ENCODE peak calls at places on chromosomes 3 and 15, in five cellular contexts. Z is SK-N-SH, D is sigmoid colon, R is breast epithelium, A is HL-60. O is an unnamed sample.

GRCh38 chr3:175335229-175335628 is 476.1 kb downstream of the NAALADL2 start:
- DNase-seq in R (no peak), D (no peak), Z (no peak), A (no peak), O (peak)

GRCh38 chr3:24682141-24682547 is 187.5 kb upstream of the THRB start:
- DNase-seq in A (no peak), D (no peak), Z (no peak), R (no peak), O (peak)

GRCh38 chr3:172129868-172130751 is 90.7 kb downstream of the FNDC3B start:
- DNase-seq in Z (peak), D (peak), R (peak), A (peak), O (peak)

GRCh38 chr15:28098766-28099554 is at the start of gene OCA2:
- DNase-seq in Z (peak), A (no peak), R (no peak), D (peak), O (no peak)

GRCh38 chr15:62066663-62067447 is at the start of gene C2CD4A:
- DNase-seq in A (no peak), D (peak), Z (no peak), R (peak), O (no peak)

GRCh38 chr15:48481802-48482201 is 150.6 kb downstream of the DUT start:
- DNase-seq in R (no peak), A (no peak), Z (no peak), D (no peak), O (no peak)

GRCh38 chr3:120597445-120598049 is 1.4 kb downstream of the NDUFB4 start:
- DNase-seq in Z (no peak), R (no peak), A (no peak), D (no peak), O (no peak)

GRCh38 chr3:69094467-69095205 is 9.9 kb downstream of the ARL6IP5 start:
- DNase-seq in Z (no peak), D (no peak), A (no peak), R (no peak), O (no peak)

GRCh38 chr3:179551383-179551782 is 11.3 kb upstream of the ACTL6A start:
- DNase-seq in R (no peak), Z (no peak), A (no peak), D (no peak), O (no peak)

GRCh38 chr3:9602620-9603019 is 46.7 kb upstream of the MTMR14 start:
- DNase-seq in Z (no peak), R (no peak), A (no peak), D (no peak), O (no peak)

GRCh38 chr3:126548556-126549466 is 9.9 kb downstream of the C3orf22 start:
- DNase-seq in A (no peak), R (peak), D (peak), Z (peak), O (no peak)

GRCh38 chr3:33392144-33392543 is 48.1 kb downstream of the UBP1 start:
- DNase-seq in R (no peak), D (no peak), A (no peak), Z (no peak), O (no peak)

GRCh38 chr3:102235679-102236078 is 199.1 kb upstream of the ZPLD1 start:
- DNase-seq in D (no peak), Z (no peak), R (no peak), A (no peak), O (no peak)

GRCh38 chr15:43915820-43916660 is 89.2 kb downstream of the WDR76 start:
- DNase-seq in D (no peak), R (no peak), A (no peak), Z (no peak), O (no peak)

GRCh38 chr3:18046531-18046930 is 304.1 kb upstream of the TBC1D5 start:
- DNase-seq in Z (no peak), D (no peak), R (no peak), A (peak), O (no peak)

GRCh38 chr15:33068531-33068990 is 126.0 kb downstream of the FMN1 start:
- DNase-seq in D (no peak), Z (peak), R (peak), A (no peak), O (no peak)

GRCh38 chr15:92797168-92798052 is 102.7 kb upstream of the CHD2 start:
- DNase-seq in R (no peak), Z (peak), D (no peak), A (no peak), O (no peak)

GRCh38 chr15:63134245-63134644 is 12.6 kb downstream of the LACTB start:
- DNase-seq in D (no peak), R (no peak), Z (no peak), A (no peak), O (no peak)

GRCh38 chr3:112531358-112531781 is 30.4 kb downstream of the ATG3 start:
- DNase-seq in D (no peak), R (no peak), Z (peak), A (no peak), O (peak)

GRCh38 chr15:63636518-63637061 is 39.4 kb downstream of the FBXL22 start:
- DNase-seq in R (no peak), A (no peak), Z (no peak), D (no peak), O (no peak)

GRCh38 chr15:62059818-62060115 is 480 bp downstream of the VPS13C start:
- DNase-seq in D (peak), Z (no peak), R (no peak), A (no peak), O (no peak)

GRCh38 chr3:4071481-4072184 is 231.5 kb upstream of the SETMAR start:
- DNase-seq in D (no peak), Z (no peak), A (no peak), R (no peak), O (no peak)

GRCh38 chr3:122577409-122578028 is at the start of gene PARP15:
- DNase-seq in D (no peak), A (no peak), R (no peak), Z (peak), O (no peak)

GRCh38 chr3:178112134-178112533 is 424.1 kb upstream of the KCNMB2 start:
- DNase-seq in R (no peak), A (no peak), Z (no peak), D (no peak), O (no peak)

GRCh38 chr15:56749982-56750381 is 16.7 kb upstream of the ZNF280D start:
- DNase-seq in R (no peak), A (no peak), D (no peak), Z (no peak), O (peak)

GRCh38 chr15:58065445-58066041 is at the start of gene ALDH1A2:
- DNase-seq in A (no peak), Z (peak), D (peak), R (no peak), O (no peak)

GRCh38 chr15:50148362-50148963 is 29.4 kb upstream of the ATP8B4 start:
- DNase-seq in R (no peak), A (no peak), Z (no peak), D (no peak), O (no peak)

GRCh38 chr3:139182143-139182542 is 137.5 kb upstream of the PRR23C start:
- DNase-seq in A (no peak), R (no peak), Z (no peak), D (no peak), O (no peak)

GRCh38 chr3:52839892-52840545 is 5.2 kb upstream of the MUSTN1 start:
- DNase-seq in Z (no peak), D (no peak), R (no peak), A (no peak), O (no peak)

GRCh38 chr3:121243208-121243607 is 302.6 kb downstream of the POLQ start:
- DNase-seq in D (no peak), R (no peak), Z (no peak), A (no peak), O (no peak)

GRCh38 chr3:184415229-184415517 is 35.3 kb downstream of the CHRD start:
- DNase-seq in D (no peak), R (no peak), Z (no peak), A (no peak), O (no peak)

GRCh38 chr3:185552358-185552877 is at the start of gene LIPH:
- DNase-seq in R (no peak), D (no peak), Z (no peak), A (peak), O (no peak)

GRCh38 chr3:136074546-136074945 is 109.0 kb downstream of the PPP2R3A start:
- DNase-seq in D (no peak), R (no peak), A (no peak), Z (no peak), O (no peak)

GRCh38 chr3:38829404-38829803 is 13.4 kb upstream of the SCN10A start:
- DNase-seq in R (no peak), A (no peak), D (no peak), Z (peak), O (peak)

GRCh38 chr15:88788036-88788435 is 15.2 kb upstream of the ACAN start:
- DNase-seq in R (no peak), Z (no peak), A (no peak), D (no peak), O (no peak)

GRCh38 chr3:166560253-166560652 is 723.0 kb upstream of the BCHE start:
- DNase-seq in D (no peak), A (no peak), R (no peak), Z (no peak), O (no peak)

GRCh38 chr3:120174811-120175210 is 80.6 kb upstream of the GSK3B start:
- DNase-seq in D (no peak), R (no peak), Z (no peak), A (no peak), O (no peak)

GRCh38 chr15:63439536-63440264 is 58.1 kb upstream of the CA12 start:
- DNase-seq in Z (no peak), A (no peak), D (no peak), R (no peak), O (no peak)

GRCh38 chr15:101009176-101009575 is 90.0 kb downstream of the LRRK1 start:
- DNase-seq in R (no peak), Z (no peak), A (no peak), D (peak), O (no peak)

GRCh38 chr3:61778095-61778494 is 216.7 kb downstream of the PTPRG start:
- DNase-seq in D (no peak), A (no peak), Z (no peak), R (no peak), O (no peak)
- TF ChIP-seq CTCF in D (no peak), A (no peak), Z (no peak), R (no peak), O (no peak)

DNA sequence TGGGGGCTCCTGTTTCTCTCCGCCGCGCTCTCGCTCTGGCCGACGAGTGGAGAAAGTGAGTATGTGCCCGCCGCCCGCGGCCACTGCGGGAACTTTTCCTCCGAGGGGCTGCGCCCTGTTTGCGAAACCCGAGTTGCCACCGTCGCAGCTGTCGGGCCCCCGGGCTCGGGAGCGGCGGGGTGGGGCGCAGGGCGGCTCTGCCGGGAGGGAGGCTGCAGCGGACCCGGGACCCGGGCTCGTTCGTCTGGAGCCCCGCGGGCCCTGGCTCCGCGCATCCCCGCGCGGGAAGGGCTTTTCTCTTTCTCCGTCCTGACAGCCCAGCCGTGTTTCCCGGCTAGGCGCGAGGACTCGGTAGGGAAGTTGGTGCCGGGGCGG is 1.3 kb downstream of the IGF1R start:
- DNase-seq in D (peak), R (no peak), Z (peak), A (peak), O (no peak)
- TF ChIP-seq CTCF in D (peak), R (no peak), Z (no peak), A (no peak), O (peak)

GRCh38 chr3:45670995-45671394 is 18.2 kb upstream of the SACM1L start:
- DNase-seq in A (no peak), Z (no peak), D (no peak), R (no peak), O (peak)
- TF ChIP-seq CTCF in A (no peak), Z (no peak), D (no peak), R (no peak), O (no peak)

DNA sequence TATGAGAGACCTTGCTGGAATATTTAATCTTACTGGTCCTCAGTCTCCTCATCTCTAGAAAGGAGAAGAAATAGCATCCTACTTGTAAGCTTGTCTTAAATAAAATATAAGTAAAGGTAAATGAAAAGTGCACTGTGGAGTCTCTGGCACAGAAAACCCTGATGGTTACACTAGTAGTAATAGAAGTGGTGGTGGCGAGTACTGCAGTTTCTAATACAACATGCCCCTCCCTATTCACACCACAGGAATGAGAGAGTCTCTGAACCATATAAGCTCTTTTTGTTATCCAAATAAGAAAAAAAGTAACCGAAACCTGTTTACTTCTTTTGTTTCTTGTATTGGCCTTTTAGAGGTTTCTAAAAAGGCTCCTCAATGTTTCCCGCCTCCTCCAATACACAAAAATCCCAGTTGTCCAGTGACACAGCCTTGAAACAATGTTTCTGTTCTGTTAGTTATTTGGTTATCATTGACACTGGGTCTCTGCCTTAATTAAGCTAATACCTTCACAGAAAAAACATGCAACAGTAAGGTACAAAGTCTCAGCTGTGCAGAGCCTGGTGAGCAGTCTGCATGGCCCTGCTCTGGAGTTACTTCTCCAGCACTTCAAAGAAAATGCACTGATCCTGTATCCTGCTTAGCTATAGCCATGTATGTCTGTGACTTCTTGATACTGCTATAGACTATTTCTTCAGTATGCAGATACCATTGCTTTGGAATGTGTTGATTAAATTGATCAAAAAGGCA is 315.7 kb upstream of the IL12A start:
- DNase-seq in Z (no peak), D (no peak), A (no peak), R (no peak), O (no peak)
- TF ChIP-seq CTCF in Z (peak), D (no peak), A (no peak), R (no peak), O (no peak)

GRCh38 chr3:71416868-71417267 is 166.7 kb downstream of the FOXP1 start:
- DNase-seq in R (no peak), Z (no peak), A (no peak), D (no peak), O (no peak)
- TF ChIP-seq CTCF in R (no peak), Z (peak), A (no peak), D (no peak), O (peak)

O was measured in AG09309.